ENCODE peak calls at places on chromosomes 5 and 9, in five cellular contexts. F is HepG2, I is SK-N-SH, X is GM23338, E is H1. M is an unnamed sample.

GRCh38 chr5:172502969-172503368 is 48.6 kb upstream of the SH3PXD2B start:
- DNase-seq in I (peak; percentile 41), E (peak; percentile 49), F (peak; percentile 6), X (peak; percentile 71), M (peak; percentile 62)

GRCh38 chr9:86734762-86735161 is 212.5 kb downstream of the GAS1 start:
- DNase-seq in F (no peak), X (no peak), E (no peak), I (no peak), M (no peak)

GRCh38 chr5:131461742-131462141 is 173.3 kb downstream of the RAPGEF6 start:
- DNase-seq in X (no peak), I (no peak), E (no peak), F (no peak), M (no peak)

GRCh38 chr5:160496784-160497183 is 75.1 kb downstream of the PTTG1 start:
- DNase-seq in I (no peak), E (no peak), F (no peak), X (no peak), M (no peak)

GRCh38 chr9:21506910-21507795 is 25.0 kb upstream of the IFNE start:
- DNase-seq in X (no peak), I (no peak), E (no peak), F (no peak), M (no peak)

GRCh38 chr5:170863646-170864045 is 1.8 kb downstream of the RANBP17 start:
- DNase-seq in F (no peak), E (no peak), I (no peak), X (no peak), M (no peak)

GRCh38 chr9:24286761-24287160 is 258.9 kb downstream of the IZUMO3 start:
- DNase-seq in F (no peak), X (no peak), E (no peak), I (no peak), M (no peak)

GRCh38 chr5:173242675-173243085 is 7.7 kb upstream of the NKX2-5 start:
- DNase-seq in E (peak; percentile 72), I (peak; percentile 68), X (peak; percentile 73), F (no peak), M (no peak)

GRCh38 chr5:158718738-158719505 is 380.8 kb downstream of the EBF1 start:
- DNase-seq in I (no peak), E (no peak), X (no peak), F (no peak), M (no peak)

GRCh38 chr9:77820293-77820954 is 172.3 kb upstream of the GNA14 start:
- DNase-seq in E (no peak), F (no peak), X (no peak), I (no peak), M (no peak)

GRCh38 chr5:138948391-138949222 is 73.5 kb upstream of the LRRTM2 start:
- DNase-seq in E (no peak), I (peak; percentile 82), X (no peak), F (no peak), M (no peak)

GRCh38 chr9:97774657-97775056 is 77.5 kb upstream of the XPA start:
- DNase-seq in E (no peak), I (no peak), X (no peak), F (no peak), M (no peak)
- TF ChIP-seq POLR2AphosphoS5 in E (no peak), I (no peak), X (no peak), F (no peak), M (no peak)

DNA sequence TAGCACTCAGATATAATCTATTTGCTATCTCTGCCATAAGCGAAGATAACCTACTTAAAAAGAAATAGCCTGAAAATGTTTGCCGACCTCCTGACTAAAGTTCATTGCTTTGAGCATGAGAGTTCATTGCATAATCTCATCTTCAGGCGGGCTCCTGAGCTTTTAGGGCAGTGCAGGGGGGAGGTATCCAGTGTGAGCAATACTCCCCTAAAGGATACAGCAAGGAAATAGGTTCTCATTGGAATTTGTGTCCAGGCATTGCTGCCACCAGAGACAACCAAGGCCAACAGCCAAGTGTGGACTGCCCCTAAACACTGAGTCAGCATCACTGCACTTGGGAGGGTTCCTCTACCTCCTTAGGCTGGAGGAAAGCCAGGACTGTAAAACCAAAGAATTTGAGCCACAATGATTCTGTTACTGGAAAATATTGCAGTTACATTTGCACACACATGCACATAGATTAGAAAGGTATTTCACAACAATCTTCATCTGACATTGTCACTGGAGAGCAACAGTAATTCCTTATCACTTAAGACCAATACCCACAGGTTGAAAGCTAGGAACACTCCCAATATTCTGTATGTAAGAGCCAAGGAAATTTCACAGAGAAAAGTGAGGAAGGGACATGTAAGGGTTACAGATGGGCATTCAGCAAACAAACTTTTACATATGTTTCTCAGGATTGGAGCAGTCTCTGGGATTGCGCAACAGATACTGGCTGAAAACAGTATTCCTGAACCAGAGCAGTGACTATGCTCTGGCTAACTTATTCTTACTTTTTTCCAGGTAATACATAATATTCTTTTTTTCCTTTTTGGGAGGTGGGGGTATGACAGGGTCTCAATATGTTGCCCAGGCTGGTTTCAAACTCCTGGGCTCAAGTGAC is 98.6 kb upstream of the TLE1 start:
- DNase-seq in I (no peak), F (peak; percentile 73), X (no peak), E (no peak), M (no peak)
- TF ChIP-seq CTCF in I (no peak), F (no peak), X (no peak), E (no peak), M (no peak)

DNA sequence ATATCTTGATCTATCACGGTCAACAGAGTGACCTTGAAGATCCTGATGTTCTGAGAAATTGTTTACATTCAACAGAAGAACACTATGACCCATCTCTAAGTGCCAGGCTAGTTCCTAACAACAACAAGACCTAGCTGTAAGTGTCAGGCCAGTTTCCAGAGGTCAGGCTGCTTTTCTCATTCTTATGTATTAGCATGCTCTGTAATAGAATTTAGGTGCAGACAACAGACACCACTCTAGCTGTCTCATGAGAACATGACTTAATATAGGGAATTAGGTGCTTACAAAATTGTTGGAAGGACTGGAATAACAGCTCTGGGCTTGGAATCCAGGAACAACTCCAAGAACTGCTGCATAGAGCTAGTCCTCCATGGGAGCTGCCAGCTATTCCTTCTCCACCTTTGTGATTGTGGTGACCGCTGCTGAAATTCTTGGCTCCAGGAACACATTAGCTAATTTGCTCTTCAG is 138.7 kb downstream of the SNX18 start:
- DNase-seq in F (no peak), E (no peak), I (no peak), X (no peak), M (no peak)
- TF ChIP-seq POLR2AphosphoS5 in F (no peak), E (no peak), I (no peak), X (no peak), M (no peak)

GRCh38 chr9:6498982-6499381 is 86.0 kb downstream of the UHRF2 start:
- DNase-seq in I (no peak), E (no peak), X (no peak), F (no peak), M (no peak)

GRCh38 chr9:6490863-6491262 is 77.9 kb downstream of the UHRF2 start:
- DNase-seq in I (no peak), F (no peak), E (no peak), X (no peak), M (no peak)

GRCh38 chr9:6495484-6495883 is 82.5 kb downstream of the UHRF2 start:
- DNase-seq in E (no peak), X (peak; percentile 24), I (no peak), F (no peak), M (no peak)
- TF ChIP-seq CTCF in E (no peak), X (peak; percentile 11), I (no peak), F (no peak), M (no peak)

GRCh38 chr5:78127875-78128274 is 166.6 kb downstream of the AP3B1 start:
- DNase-seq in F (no peak), I (no peak), X (peak; percentile 58), E (peak; percentile 59), M (no peak)
- TF ChIP-seq POLR2AphosphoS5 in F (no peak), I (no peak), X (no peak), E (no peak), M (no peak)

GRCh38 chr5:142150431-142150830 is 41.9 kb downstream of the NDFIP1 start:
- DNase-seq in X (no peak), E (no peak), F (no peak), I (no peak), M (no peak)

GRCh38 chr5:142151436-142152382 is 43.1 kb downstream of the NDFIP1 start:
- DNase-seq in E (no peak), I (peak; percentile 61), F (peak; percentile 48), X (peak; percentile 87), M (no peak)

GRCh38 chr5:142152383-142152730 is 43.8 kb downstream of the NDFIP1 start:
- DNase-seq in X (peak; percentile 85), F (no peak), E (no peak), I (no peak), M (no peak)

GRCh38 chr5:142145106-142145900 is 36.7 kb downstream of the NDFIP1 start:
- DNase-seq in E (peak; percentile 63), I (peak; percentile 57), X (peak; percentile 92), F (peak; percentile 44), M (no peak)

GRCh38 chr5:142149363-142149762 is 40.8 kb downstream of the NDFIP1 start:
- DNase-seq in E (no peak), X (no peak), F (no peak), I (no peak), M (no peak)
- TF ChIP-seq CTCF in E (no peak), X (no peak), F (no peak), I (no peak), M (no peak)

DNA sequence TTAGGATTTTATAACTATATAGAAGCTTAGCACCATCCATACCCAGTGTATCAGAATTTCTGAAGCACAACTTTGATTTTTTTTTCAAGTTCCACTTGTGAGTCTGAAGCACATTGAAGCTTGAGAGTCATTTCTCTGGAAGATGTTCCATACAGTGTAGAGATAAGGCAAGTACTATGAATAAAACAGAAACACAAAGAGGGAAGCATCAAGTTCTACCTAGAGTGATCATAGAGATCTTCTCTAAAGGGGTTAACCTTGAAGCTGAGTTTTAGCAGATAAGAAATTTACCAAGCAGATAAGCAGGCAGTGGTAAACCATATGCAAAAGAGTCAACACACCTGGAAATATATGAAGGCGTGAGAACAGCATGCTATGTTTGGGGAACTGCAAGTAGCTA is 125.3 kb downstream of the MCTP1 start:
- DNase-seq in I (no peak), E (no peak), X (no peak), F (no peak), M (no peak)
- TF ChIP-seq POLR2AphosphoS5 in I (no peak), E (no peak), X (no peak), F (no peak), M (no peak)

GRCh38 chr5:151925396-151925750 is 722 bp upstream of the GLRA1 start:
- DNase-seq in F (no peak), E (no peak), X (peak; percentile 31), I (peak; percentile 48), M (no peak)
- TF ChIP-seq CTCF in F (no peak), E (no peak), X (no peak), I (no peak), M (no peak)

GRCh38 chr9:88587885-88588628 is 53.1 kb downstream of the NXNL2 start:
- DNase-seq in I (no peak), E (no peak), X (no peak), F (no peak), M (no peak)

GRCh38 chr9:88586452-88586851 is 51.5 kb downstream of the NXNL2 start:
- DNase-seq in E (no peak), F (no peak), I (no peak), X (no peak), M (no peak)

GRCh38 chr9:88587182-88587581 is 52.2 kb downstream of the NXNL2 start:
- DNase-seq in E (no peak), F (no peak), I (no peak), X (no peak), M (no peak)

GRCh38 chr9:88580961-88581360 is 46.0 kb downstream of the NXNL2 start:
- DNase-seq in F (no peak), X (no peak), E (no peak), I (no peak), M (no peak)

GRCh38 chr9:88583901-88584596 is 49.1 kb downstream of the NXNL2 start:
- DNase-seq in F (no peak), E (no peak), X (no peak), I (no peak), M (no peak)
- TF ChIP-seq POLR2AphosphoS5 in F (no peak), E (no peak), X (no peak), I (no peak), M (no peak)

M was measured in vagina.